ENCODE peak calls at places on chromosome 10, in six cellular contexts. One of them, this sample, is unnamed.

GRCh38 chr10:77943086-77943901 is 16.7 kb upstream of the DLG5 start:
- DNase-seq in nucleus accumbens: no peak
- DNase-seq in SK-MEL-5: peak
- DNase-seq in mesendoderm: peak
- DNase-seq in prostate gland: peak
- DNase-seq in glomerular endothelial cell: peak
- DNase-seq in this sample: peak

GRCh38 chr10:102868976-102869289 is 337 bp upstream of the AS3MT start:
- DNase-seq in nucleus accumbens: no peak
- DNase-seq in SK-MEL-5: no peak
- DNase-seq in mesendoderm: peak
- DNase-seq in prostate gland: no peak
- DNase-seq in glomerular endothelial cell: no peak
- DNase-seq in this sample: peak

GRCh38 chr10:99329891-99330674 is 927 bp downstream of the CNNM1 start:
- DNase-seq in nucleus accumbens: no peak
- DNase-seq in SK-MEL-5: no peak
- DNase-seq in mesendoderm: peak
- DNase-seq in prostate gland: no peak
- DNase-seq in glomerular endothelial cell: no peak
- DNase-seq in this sample: peak

GRCh38 chr10:101840102-101840684 is 3.4 kb downstream of the KCNIP2 start:
- DNase-seq in nucleus accumbens: peak
- DNase-seq in SK-MEL-5: peak
- DNase-seq in mesendoderm: peak
- DNase-seq in prostate gland: no peak
- DNase-seq in glomerular endothelial cell: no peak
- DNase-seq in this sample: peak

GRCh38 chr10:87685832-87686589 is 26.3 kb downstream of the PAPSS2 start:
- DNase-seq in nucleus accumbens: no peak
- DNase-seq in SK-MEL-5: no peak
- DNase-seq in mesendoderm: no peak
- DNase-seq in prostate gland: no peak
- DNase-seq in glomerular endothelial cell: no peak
- DNase-seq in this sample: no peak

GRCh38 chr10:112802411-112803060 is 147.5 kb upstream of the TCF7L2 start:
- DNase-seq in nucleus accumbens: no peak
- DNase-seq in SK-MEL-5: no peak
- DNase-seq in mesendoderm: no peak
- DNase-seq in prostate gland: no peak
- DNase-seq in glomerular endothelial cell: no peak
- DNase-seq in this sample: no peak

GRCh38 chr10:77562742-77563141 is 74.9 kb downstream of the KCNMA1 start:
- DNase-seq in nucleus accumbens: no peak
- DNase-seq in SK-MEL-5: no peak
- DNase-seq in mesendoderm: no peak
- DNase-seq in prostate gland: no peak
- DNase-seq in glomerular endothelial cell: no peak
- DNase-seq in this sample: no peak

GRCh38 chr10:7111574-7111973 is 299.3 kb downstream of the SFMBT2 start:
- DNase-seq in nucleus accumbens: no peak
- DNase-seq in SK-MEL-5: no peak
- DNase-seq in mesendoderm: no peak
- DNase-seq in prostate gland: no peak
- DNase-seq in glomerular endothelial cell: peak
- DNase-seq in this sample: no peak

GRCh38 chr10:104056619-104057273 is 28.9 kb downstream of the COL17A1 start:
- DNase-seq in nucleus accumbens: no peak
- DNase-seq in SK-MEL-5: no peak
- DNase-seq in mesendoderm: peak
- DNase-seq in prostate gland: no peak
- DNase-seq in glomerular endothelial cell: no peak
- DNase-seq in this sample: peak

GRCh38 chr10:22573820-22574569 is 140.4 kb downstream of the PIP4K2A start:
- DNase-seq in nucleus accumbens: no peak
- DNase-seq in SK-MEL-5: peak
- DNase-seq in mesendoderm: peak
- DNase-seq in prostate gland: no peak
- DNase-seq in glomerular endothelial cell: no peak
- DNase-seq in this sample: peak

GRCh38 chr10:660980-661890 is 28.2 kb downstream of the DIP2C start:
- DNase-seq in nucleus accumbens: peak
- DNase-seq in SK-MEL-5: no peak
- DNase-seq in mesendoderm: no peak
- DNase-seq in prostate gland: no peak
- DNase-seq in glomerular endothelial cell: no peak
- DNase-seq in this sample: no peak

GRCh38 chr10:112467541-112468075 is 20.6 kb downstream of the VTI1A start:
- DNase-seq in nucleus accumbens: no peak
- DNase-seq in SK-MEL-5: no peak
- DNase-seq in mesendoderm: no peak
- DNase-seq in prostate gland: no peak
- DNase-seq in glomerular endothelial cell: no peak
- DNase-seq in this sample: no peak

GRCh38 chr10:130714700-130715467 is 578.7 kb downstream of the GLRX3 start:
- DNase-seq in nucleus accumbens: peak
- DNase-seq in SK-MEL-5: no peak
- DNase-seq in mesendoderm: no peak
- DNase-seq in prostate gland: no peak
- DNase-seq in glomerular endothelial cell: no peak
- DNase-seq in this sample: no peak

GRCh38 chr10:92891885-92892705 is 43.8 kb downstream of the EXOC6 start:
- DNase-seq in nucleus accumbens: no peak
- DNase-seq in SK-MEL-5: peak
- DNase-seq in mesendoderm: peak
- DNase-seq in prostate gland: peak
- DNase-seq in glomerular endothelial cell: peak
- DNase-seq in this sample: peak

GRCh38 chr10:129764011-129764900 is 199.8 kb downstream of the EBF3 start:
- DNase-seq in nucleus accumbens: no peak
- DNase-seq in SK-MEL-5: no peak
- DNase-seq in mesendoderm: no peak
- DNase-seq in prostate gland: no peak
- DNase-seq in glomerular endothelial cell: no peak
- DNase-seq in this sample: no peak

GRCh38 chr10:130898381-130898780 is 413.1 kb downstream of the TCERG1L start:
- DNase-seq in nucleus accumbens: no peak
- DNase-seq in SK-MEL-5: no peak
- DNase-seq in mesendoderm: no peak
- DNase-seq in prostate gland: no peak
- DNase-seq in glomerular endothelial cell: no peak
- DNase-seq in this sample: no peak

GRCh38 chr10:77230194-77230593 is 407.4 kb downstream of the KCNMA1 start:
- DNase-seq in nucleus accumbens: no peak
- DNase-seq in SK-MEL-5: no peak
- DNase-seq in mesendoderm: no peak
- DNase-seq in prostate gland: no peak
- DNase-seq in glomerular endothelial cell: no peak
- DNase-seq in this sample: no peak

GRCh38 chr10:71232089-71232998 is 20.0 kb downstream of the UNC5B start:
- DNase-seq in nucleus accumbens: peak
- DNase-seq in SK-MEL-5: no peak
- DNase-seq in mesendoderm: peak
- DNase-seq in prostate gland: peak
- DNase-seq in glomerular endothelial cell: no peak
- DNase-seq in this sample: no peak

GRCh38 chr10:86688398-86688921 is 20.1 kb downstream of the LDB3 start:
- DNase-seq in nucleus accumbens: peak
- DNase-seq in SK-MEL-5: peak
- DNase-seq in mesendoderm: peak
- DNase-seq in prostate gland: peak
- DNase-seq in glomerular endothelial cell: peak
- DNase-seq in this sample: peak

GRCh38 chr10:119030421-119031250 is 1.1 kb downstream of the NANOS1 start:
- DNase-seq in nucleus accumbens: peak
- DNase-seq in SK-MEL-5: peak
- DNase-seq in mesendoderm: peak
- DNase-seq in prostate gland: peak
- DNase-seq in glomerular endothelial cell: no peak
- DNase-seq in this sample: peak

GRCh38 chr10:103917326-103918052 is 495 bp downstream of the STN1 start:
- DNase-seq in nucleus accumbens: no peak
- DNase-seq in SK-MEL-5: peak
- DNase-seq in mesendoderm: no peak
- DNase-seq in prostate gland: no peak
- DNase-seq in glomerular endothelial cell: no peak
- DNase-seq in this sample: peak

GRCh38 chr10:73768881-73769280 is 13.0 kb upstream of the CHCHD1 start:
- DNase-seq in nucleus accumbens: no peak
- DNase-seq in SK-MEL-5: no peak
- DNase-seq in mesendoderm: no peak
- DNase-seq in prostate gland: no peak
- DNase-seq in glomerular endothelial cell: no peak
- DNase-seq in this sample: peak

GRCh38 chr10:35446439-35446838 is 110.1 kb downstream of the CCNY start:
- DNase-seq in nucleus accumbens: no peak
- DNase-seq in SK-MEL-5: no peak
- DNase-seq in mesendoderm: no peak
- DNase-seq in prostate gland: no peak
- DNase-seq in glomerular endothelial cell: no peak
- DNase-seq in this sample: no peak

GRCh38 chr10:77939561-77940001 is 13.0 kb upstream of the DLG5 start:
- DNase-seq in nucleus accumbens: no peak
- DNase-seq in SK-MEL-5: no peak
- DNase-seq in mesendoderm: peak
- DNase-seq in prostate gland: peak
- DNase-seq in glomerular endothelial cell: no peak
- DNase-seq in this sample: no peak

GRCh38 chr10:88027570-88027969 is 164.1 kb downstream of the PTEN start:
- DNase-seq in nucleus accumbens: no peak
- DNase-seq in SK-MEL-5: no peak
- DNase-seq in mesendoderm: no peak
- DNase-seq in prostate gland: no peak
- DNase-seq in glomerular endothelial cell: no peak
- DNase-seq in this sample: no peak

GRCh38 chr10:88165849-88166271 is 302.4 kb downstream of the PTEN start:
- DNase-seq in nucleus accumbens: no peak
- DNase-seq in SK-MEL-5: no peak
- DNase-seq in mesendoderm: no peak
- DNase-seq in prostate gland: no peak
- DNase-seq in glomerular endothelial cell: no peak
- DNase-seq in this sample: no peak

GRCh38 chr10:14060320-14061070 is 270.2 kb downstream of the FRMD4A start:
- DNase-seq in nucleus accumbens: no peak
- DNase-seq in SK-MEL-5: no peak
- DNase-seq in mesendoderm: no peak
- DNase-seq in prostate gland: no peak
- DNase-seq in glomerular endothelial cell: no peak
- DNase-seq in this sample: no peak

GRCh38 chr10:89837173-89838001 is 136.0 kb downstream of the KIF20B start:
- DNase-seq in nucleus accumbens: no peak
- DNase-seq in SK-MEL-5: no peak
- DNase-seq in mesendoderm: no peak
- DNase-seq in prostate gland: peak
- DNase-seq in glomerular endothelial cell: no peak
- DNase-seq in this sample: peak

GRCh38 chr10:85045046-85045445 is 716.7 kb downstream of the CCSER2 start:
- DNase-seq in nucleus accumbens: no peak
- DNase-seq in SK-MEL-5: no peak
- DNase-seq in mesendoderm: no peak
- DNase-seq in prostate gland: no peak
- DNase-seq in glomerular endothelial cell: no peak
- DNase-seq in this sample: no peak

GRCh38 chr10:69239106-69239505 is 19.0 kb downstream of the HKDC1 start:
- DNase-seq in nucleus accumbens: no peak
- DNase-seq in SK-MEL-5: no peak
- DNase-seq in mesendoderm: no peak
- DNase-seq in prostate gland: no peak
- DNase-seq in glomerular endothelial cell: no peak
- DNase-seq in this sample: no peak

GRCh38 chr10:71075759-71076472 is 136.5 kb upstream of the UNC5B start:
- DNase-seq in nucleus accumbens: no peak
- DNase-seq in SK-MEL-5: no peak
- DNase-seq in mesendoderm: no peak
- DNase-seq in prostate gland: no peak
- DNase-seq in glomerular endothelial cell: no peak
- DNase-seq in this sample: no peak

GRCh38 chr10:72274213-72274729 is 547 bp downstream of the DDIT4 start:
- DNase-seq in nucleus accumbens: peak
- DNase-seq in SK-MEL-5: no peak
- DNase-seq in mesendoderm: no peak
- DNase-seq in prostate gland: peak
- DNase-seq in glomerular endothelial cell: no peak
- DNase-seq in this sample: peak